ENCODE peak calls at places on chromosome 22, in four cellular contexts. W is neuronal stem cell, Q is H1, X is mesenchymal stem cell. S is an unnamed sample.

GRCh38 chr22:33105501-33105911 is 47.3 kb upstream of the SYN3 start:
- DNase-seq in W (no peak), Q (no peak), X (peak), S (peak)

GRCh38 chr22:42939941-42940653 is 74.9 kb downstream of the PACSIN2 start:
- DNase-seq in W (no peak), X (peak), Q (no peak), S (no peak)

GRCh38 chr22:41157083-41157482 is 48.0 kb upstream of the L3MBTL2 start:
- DNase-seq in X (no peak), Q (no peak), W (no peak), S (no peak)

GRCh38 chr22:33109532-33110148 is 51.5 kb upstream of the SYN3 start:
- DNase-seq in X (no peak), Q (no peak), W (no peak), S (peak)

GRCh38 chr22:37996079-37996478 is 11.7 kb upstream of the SOX10 start:
- DNase-seq in X (no peak), Q (no peak), W (no peak), S (no peak)

GRCh38 chr22:44364750-44365118 is 52.0 kb upstream of the SHISAL1 start:
- DNase-seq in Q (no peak), X (no peak), W (no peak), S (no peak)

GRCh38 chr22:42156597-42156996 is 26.0 kb upstream of the CYP2D6 start:
- DNase-seq in X (no peak), W (no peak), Q (no peak), S (no peak)

GRCh38 chr22:38777087-38777671 is 16.8 kb downstream of the DNAL4 start:
- DNase-seq in W (no peak), X (no peak), Q (no peak), S (no peak)

GRCh38 chr22:43346521-43346929 is 3.4 kb upstream of the SCUBE1 start:
- DNase-seq in W (peak), Q (peak), X (peak), S (peak)

GRCh38 chr22:48957987-48958321 is 869.7 kb downstream of the BRD1 start:
- DNase-seq in X (no peak), Q (no peak), W (no peak), S (no peak)

GRCh38 chr22:42289671-42290269 is 19.3 kb upstream of the TCF20 start:
- DNase-seq in Q (no peak), W (no peak), X (no peak), S (no peak)

GRCh38 chr22:21823740-21824438 is 43.6 kb downstream of the MAPK1 start:
- DNase-seq in W (no peak), X (peak), Q (no peak), S (no peak)

GRCh38 chr22:44084044-44084772 is 60.1 kb downstream of the PARVB start:
- DNase-seq in W (no peak), X (no peak), Q (no peak), S (no peak)

GRCh38 chr22:33812578-33812977 is 107.7 kb downstream of the LARGE1 start:
- DNase-seq in Q (no peak), X (no peak), W (no peak), S (no peak)

GRCh38 chr22:20019661-20020532 is 1.0 kb upstream of the TANGO2 start:
- DNase-seq in X (no peak), W (no peak), Q (no peak), S (no peak)

DNA sequence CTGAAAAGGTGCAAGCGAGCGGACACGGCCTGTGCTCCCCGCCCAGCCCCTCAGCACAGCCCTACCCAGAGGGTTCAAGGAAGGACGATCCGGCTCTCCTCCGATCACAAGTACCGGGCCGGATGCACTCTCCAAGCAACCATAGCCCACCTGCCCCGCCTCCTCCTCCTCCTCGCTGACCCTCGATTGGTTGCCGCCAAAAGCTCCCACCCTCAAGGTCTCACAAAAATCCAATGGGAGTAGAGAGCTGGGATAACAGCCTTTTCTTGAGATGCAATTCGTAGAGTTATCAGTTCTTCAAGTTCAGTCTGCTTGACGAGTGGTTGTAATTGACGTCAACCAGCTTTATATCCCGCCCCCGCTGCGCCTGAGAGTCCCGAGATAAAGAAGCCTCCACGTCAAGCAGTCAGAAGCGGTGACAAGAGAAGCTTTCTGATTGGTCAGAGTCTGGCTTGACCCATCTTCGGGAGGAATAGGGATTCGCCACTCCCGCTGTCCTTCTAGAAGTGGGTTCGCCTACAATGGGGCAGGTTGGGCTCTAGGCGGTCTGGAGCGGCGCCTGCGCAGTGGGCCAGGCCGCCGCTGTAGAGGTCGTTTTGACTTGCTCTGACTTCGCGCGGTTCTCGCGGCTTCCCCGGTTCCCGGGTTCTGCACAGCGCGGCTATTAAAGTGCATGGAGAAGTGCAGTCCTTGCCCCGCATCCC is at the start of gene IFT27:
- DNase-seq in Q (peak), W (peak), X (peak), S (peak)
- H3K14ac ChIP-seq in Q (no peak), W (peak), X (peak), S (peak)

DNA sequence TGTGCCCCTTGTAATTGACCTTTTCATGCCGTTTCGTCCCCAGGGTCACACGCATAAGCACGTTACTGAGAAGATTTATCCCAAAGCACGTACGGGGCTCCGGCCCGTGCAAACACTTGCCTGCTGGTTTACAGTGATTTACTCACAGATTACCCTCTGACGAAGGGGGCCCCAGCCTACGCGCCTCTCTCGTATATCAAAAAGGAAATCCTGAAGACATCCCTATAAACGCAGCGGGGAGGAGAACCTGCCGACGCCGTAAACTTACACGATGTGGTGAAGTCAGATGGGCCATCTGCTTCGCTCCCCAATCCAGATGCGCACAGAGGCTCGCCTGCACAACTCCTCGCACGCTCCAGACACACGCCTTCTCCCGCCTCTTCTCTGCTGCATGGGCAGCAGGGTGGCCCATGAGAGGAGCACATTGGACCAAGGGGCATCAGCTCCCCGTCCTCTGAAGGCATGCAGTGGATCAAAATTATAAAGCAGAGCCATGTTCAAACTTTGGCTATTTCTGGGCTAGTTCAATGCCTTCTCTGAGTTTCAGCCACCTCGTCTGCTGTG is 123.6 kb downstream of the MN1 start:
- DNase-seq in Q (no peak), X (peak), W (no peak), S (no peak)
- H3K4me3 ChIP-seq in Q (no peak), X (no peak), W (no peak), S (no peak)

DNA sequence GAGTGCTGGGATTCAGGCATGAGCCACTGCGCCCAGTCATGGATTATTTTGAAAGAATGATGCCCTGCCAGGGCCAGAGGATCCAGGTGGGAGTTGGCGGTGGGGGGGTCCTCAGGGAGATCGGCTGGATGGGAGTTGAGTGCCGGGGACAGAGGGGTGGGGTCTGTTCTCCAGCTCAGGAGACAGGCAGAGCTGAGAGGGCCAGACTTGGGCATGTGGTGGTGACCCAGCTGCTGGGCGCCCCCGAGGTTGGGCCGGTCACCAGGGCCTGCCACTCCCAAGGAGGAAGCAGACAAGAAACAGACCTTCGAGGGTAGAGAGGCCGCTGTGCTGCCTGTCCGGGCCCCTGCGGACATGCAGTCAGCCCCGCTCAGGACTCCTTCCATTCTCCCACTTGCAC is 11.8 kb upstream of the PRODH start:
- DNase-seq in W (no peak), Q (no peak), X (no peak), S (no peak)
- H2BK12ac ChIP-seq in W (no peak), Q (peak), X (no peak), S (no peak)

GRCh38 chr22:46749682-46750529 is 11.9 kb upstream of the CERK start:
- DNase-seq in W (no peak), X (no peak), Q (no peak), S (no peak)
- H3K14ac ChIP-seq in W (no peak), X (peak), Q (no peak), S (no peak)

GRCh38 chr22:24427500-24428164 is at the start of gene ADORA2A:
- DNase-seq in W (no peak), Q (no peak), X (no peak), S (no peak)

GRCh38 chr22:24424901-24425775 is 2.3 kb upstream of the ADORA2A start:
- DNase-seq in W (no peak), X (no peak), Q (no peak), S (no peak)

GRCh38 chr22:24428751-24429410 is 1.5 kb downstream of the ADORA2A start:
- DNase-seq in W (no peak), X (no peak), Q (no peak), S (no peak)

GRCh38 chr22:24426436-24426835 is 963 bp upstream of the ADORA2A start:
- DNase-seq in W (no peak), X (no peak), Q (no peak), S (no peak)

DNA sequence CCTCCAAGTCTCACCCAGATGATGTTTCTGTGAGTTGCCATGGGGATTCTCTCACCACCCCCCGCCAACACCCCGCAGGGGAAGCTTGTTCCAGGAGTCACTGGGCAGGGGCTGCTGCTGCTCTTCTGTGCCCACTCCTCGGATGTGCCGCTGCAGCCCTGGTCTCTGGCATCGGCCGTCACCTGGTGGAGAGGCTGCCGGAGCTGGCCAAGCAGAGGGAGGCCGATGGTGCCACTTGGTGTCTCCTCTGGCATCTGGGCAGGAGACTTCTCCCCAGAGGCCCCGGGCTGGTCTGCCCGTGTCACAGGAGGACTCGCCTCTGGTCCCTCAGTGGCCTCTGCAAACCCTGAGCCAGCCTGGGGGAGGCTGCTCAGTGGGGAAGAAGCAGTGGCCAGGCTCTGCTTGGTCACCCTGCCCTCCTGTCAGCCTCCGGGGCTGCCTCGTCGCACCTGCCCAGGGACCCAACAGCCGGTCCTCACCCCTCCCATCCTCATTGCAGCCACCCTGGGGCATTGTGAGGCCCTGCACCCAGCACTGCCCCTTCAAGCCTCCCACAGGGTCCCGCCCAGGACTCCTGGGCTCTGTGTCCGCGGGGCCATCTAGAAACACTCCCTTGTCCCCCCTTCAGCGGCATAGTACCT is 420 bp upstream of the ADORA2A start:
- DNase-seq in Q (no peak), X (no peak), W (no peak), S (no peak)
- H3K4me3 ChIP-seq in Q (no peak), X (no peak), W (no peak), S (no peak)